ENCODE peak calls at places on chromosomes 1 and 21, in four cellular contexts. N is heart left ventricle, A is neural progenitor cell, O is sigmoid colon. E is an unnamed sample. For H3K4me1, the result is how much of the 10 kb centered on the place peaks cover.

GRCh38 chr1:53946252-53947171 is at the start of gene LRRC42:
- DNase-seq in O (no peak), A (peak), N (no peak), E (no peak)

GRCh38 chr1:223649222-223649621 is 16.3 kb downstream of the CAPN8 start:
- DNase-seq in A (no peak), O (peak), N (no peak), E (no peak)

GRCh38 chr1:228494970-228495853 is 8.0 kb downstream of the RNF187 start:
- DNase-seq in O (peak), N (no peak), A (no peak), E (no peak)

GRCh38 chr1:156104065-156104810 is 10.3 kb upstream of the LMNA start:
- DNase-seq in A (no peak), O (peak), N (peak), E (peak)

GRCh38 chr1:217881607-217882332 is 250.6 kb downstream of the SPATA17 start:
- DNase-seq in A (peak), N (no peak), O (no peak), E (no peak)

GRCh38 chr1:14698206-14698605 is 99.7 kb downstream of the KAZN start:
- DNase-seq in N (no peak), A (no peak), O (no peak), E (no peak)

GRCh38 chr1:101959456-101959855 is 37.3 kb downstream of the OLFM3 start:
- DNase-seq in A (no peak), N (no peak), O (no peak), E (no peak)

GRCh38 chr21:16196521-16197208 is 466.9 kb downstream of the USP25 start:
- DNase-seq in O (no peak), A (no peak), N (no peak), E (no peak)

GRCh38 chr1:10751160-10751559 is 45.3 kb downstream of the CASZ1 start:
- DNase-seq in N (no peak), A (no peak), O (no peak), E (no peak)

GRCh38 chr1:27332536-27333281 is 9.1 kb upstream of the SYTL1 start:
- DNase-seq in N (peak), O (peak), A (peak), E (peak)

GRCh38 chr1:25238046-25238445 is 5.7 kb upstream of the SYF2 start:
- DNase-seq in A (no peak), N (no peak), O (no peak), E (no peak)

GRCh38 chr1:94953741-94954140 is 26.8 kb upstream of the CNN3 start:
- DNase-seq in N (no peak), O (no peak), A (no peak), E (no peak)

DNA sequence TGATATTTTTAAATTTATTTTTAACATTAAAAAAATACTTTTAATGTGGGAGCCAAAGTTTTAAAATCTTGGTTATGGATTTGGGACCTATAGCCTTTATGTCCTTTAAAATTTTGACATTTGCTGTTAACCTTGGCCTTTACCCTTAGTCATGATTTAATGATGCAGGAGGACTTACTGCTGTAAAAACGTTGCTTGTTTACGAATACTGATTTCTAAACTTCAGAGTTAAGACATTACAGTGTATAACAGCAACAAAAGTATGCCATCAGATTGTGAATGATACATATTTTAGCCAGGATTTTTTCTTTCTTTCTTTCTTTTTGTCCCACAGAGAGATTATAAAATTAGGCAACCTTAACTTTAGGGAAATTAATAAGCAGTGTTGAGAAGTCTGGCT is 8.9 kb downstream of the RBM15 start:
- DNase-seq in A (no peak), N (no peak), O (no peak), E (no peak)
- H3K4me1 ChIP-seq in A (half or more), N (half or more), O (under half), E (under half)

DNA sequence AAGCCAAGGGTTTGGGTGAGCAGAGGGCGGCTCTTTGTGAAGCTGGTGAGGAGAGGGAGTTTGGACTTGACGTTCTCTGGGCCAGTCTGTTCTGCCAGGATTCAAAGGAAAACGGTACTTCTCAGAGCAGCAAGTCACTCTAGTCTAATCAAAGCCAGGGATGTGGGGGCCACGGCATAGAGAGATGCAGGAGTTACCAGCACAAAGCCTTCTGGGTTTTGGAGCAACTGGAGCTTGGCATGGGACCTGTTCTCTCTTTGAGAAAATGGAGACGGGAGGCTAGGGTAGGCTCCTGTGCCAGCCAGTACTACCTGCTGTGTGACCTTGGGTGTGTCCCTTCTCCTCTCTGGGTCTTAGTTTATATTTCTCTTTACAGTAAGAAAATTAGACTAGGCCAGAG is 2.1 kb downstream of the TXLNA start:
- DNase-seq in N (no peak), A (no peak), O (no peak), E (no peak)
- H3K4me3 ChIP-seq in N (no peak), A (no peak), O (no peak), E (no peak)

GRCh38 chr1:109396971-109397370 is 747 bp downstream of the SORT1 start:
- DNase-seq in O (no peak), N (no peak), A (no peak), E (peak)
- H3K4me1 ChIP-seq in O (under half), N (half or more), A (under half), E (under half)

GRCh38 chr21:42365770-42366169 is 565 bp downstream of the TFF1 start:
- DNase-seq in A (no peak), N (no peak), O (no peak), E (no peak)

GRCh38 chr21:42362700-42363099 is 3.6 kb downstream of the TFF1 start:
- DNase-seq in O (no peak), N (no peak), A (no peak), E (no peak)

GRCh38 chr21:42363331-42363730 is 3.0 kb downstream of the TFF1 start:
- DNase-seq in A (no peak), N (no peak), O (no peak), E (no peak)

GRCh38 chr21:42366292-42367010 is at the start of gene TFF1:
- DNase-seq in N (no peak), A (no peak), O (no peak), E (no peak)

GRCh38 chr21:42364304-42364865 is 1.9 kb downstream of the TFF1 start:
- DNase-seq in A (no peak), N (no peak), O (no peak), E (no peak)
- H3K4me3 ChIP-seq in A (no peak), N (no peak), O (no peak), E (no peak)

DNA sequence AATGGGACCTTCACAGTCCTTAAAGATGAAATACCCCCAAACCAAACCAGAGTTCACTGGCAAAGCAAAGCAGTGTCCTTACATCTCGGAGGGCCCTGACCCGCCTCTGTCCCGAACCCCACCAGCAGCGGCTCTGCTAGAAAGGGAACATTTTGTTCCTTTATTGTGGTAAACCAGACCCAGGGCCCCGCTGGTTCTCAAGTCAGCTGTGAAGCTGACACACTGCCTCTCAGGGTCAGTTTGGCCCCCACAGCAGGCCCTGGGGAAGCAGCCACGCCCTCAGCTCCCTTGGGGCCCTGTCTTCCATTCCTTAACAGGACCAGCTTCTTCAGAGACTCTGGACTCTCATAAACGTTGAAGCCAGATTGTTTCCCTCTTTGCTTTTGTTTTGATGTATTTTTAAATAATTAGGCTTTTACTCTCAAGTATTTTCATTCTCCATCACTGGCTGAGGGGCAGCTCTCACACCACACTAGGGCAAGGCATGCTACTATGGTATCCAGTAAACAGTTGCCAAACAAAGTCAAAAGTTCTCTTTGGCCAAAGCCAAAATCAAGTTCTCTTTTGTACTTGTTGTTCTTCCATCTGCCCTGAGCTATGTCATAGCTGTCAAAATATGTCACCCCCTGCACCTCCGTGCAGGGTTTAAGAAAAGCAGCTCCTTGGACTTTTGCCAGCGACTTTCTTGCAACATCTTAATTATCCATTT is 61.1 kb upstream of the ANGPTL1 start:
- DNase-seq in A (no peak), O (peak), N (peak), E (no peak)
- H3K4me1 ChIP-seq in A (under half), O (under half), N (under half), E (under half)

E was measured in SJCRH30.